ENCODE peak calls at places on chromosome 10, in four cellular contexts. One of them, this sample, is unnamed. For H3K36me3, the result is how much of the 10 kb centered on the place peaks cover.

GRCh38 chr10:111323567-111323966 is 246.7 kb downstream of the ADRA2A start:
- DNase-seq in adrenal gland: no peak
- DNase-seq in kidney: no peak
- DNase-seq in gastrocnemius medialis: no peak
- DNase-seq in this sample: no peak

GRCh38 chr10:22681783-22682183 is 32.6 kb downstream of the PIP4K2A start:
- DNase-seq in adrenal gland: peak
- DNase-seq in gastrocnemius medialis: no peak
- DNase-seq in kidney: no peak
- DNase-seq in this sample: no peak

GRCh38 chr10:63921932-63922713 is 400.9 kb downstream of the REEP3 start:
- DNase-seq in adrenal gland: no peak
- DNase-seq in kidney: no peak
- DNase-seq in gastrocnemius medialis: no peak
- DNase-seq in this sample: no peak

GRCh38 chr10:13117842-13118783 is 18.1 kb downstream of the OPTN start:
- DNase-seq in gastrocnemius medialis: peak
- DNase-seq in adrenal gland: no peak
- DNase-seq in kidney: no peak
- DNase-seq in this sample: no peak

GRCh38 chr10:29279779-29280535 is 8.9 kb upstream of the LYZL1 start:
- DNase-seq in adrenal gland: no peak
- DNase-seq in gastrocnemius medialis: no peak
- DNase-seq in kidney: no peak
- DNase-seq in this sample: no peak

GRCh38 chr10:12635127-12635541 is 285.8 kb downstream of the CAMK1D start:
- DNase-seq in kidney: no peak
- DNase-seq in adrenal gland: no peak
- DNase-seq in gastrocnemius medialis: no peak
- DNase-seq in this sample: no peak

GRCh38 chr10:100725869-100726426 is 19.4 kb upstream of the PAX2 start:
- DNase-seq in gastrocnemius medialis: no peak
- DNase-seq in adrenal gland: no peak
- DNase-seq in kidney: peak
- DNase-seq in this sample: no peak

GRCh38 chr10:62456611-62457101 is 82.5 kb downstream of the ZNF365 start:
- DNase-seq in adrenal gland: no peak
- DNase-seq in gastrocnemius medialis: no peak
- DNase-seq in kidney: no peak
- DNase-seq in this sample: no peak

GRCh38 chr10:71077796-71078453 is 134.4 kb upstream of the UNC5B start:
- DNase-seq in adrenal gland: peak
- DNase-seq in kidney: peak
- DNase-seq in gastrocnemius medialis: no peak
- DNase-seq in this sample: no peak

GRCh38 chr10:43202224-43202656 is 64.0 kb downstream of the CSGALNACT2 start:
- DNase-seq in adrenal gland: peak
- DNase-seq in gastrocnemius medialis: no peak
- DNase-seq in kidney: peak
- DNase-seq in this sample: peak

GRCh38 chr10:79322616-79323566 is 24.4 kb upstream of the PPIF start:
- DNase-seq in adrenal gland: peak
- DNase-seq in kidney: peak
- DNase-seq in gastrocnemius medialis: no peak
- DNase-seq in this sample: peak

GRCh38 chr10:104614245-104614831 is 26.8 kb upstream of the SORCS3 start:
- DNase-seq in kidney: no peak
- DNase-seq in adrenal gland: no peak
- DNase-seq in gastrocnemius medialis: no peak
- DNase-seq in this sample: no peak

GRCh38 chr10:132470306-132471124 is 67.1 kb upstream of the INPP5A start:
- DNase-seq in gastrocnemius medialis: no peak
- DNase-seq in kidney: peak
- DNase-seq in adrenal gland: no peak
- DNase-seq in this sample: no peak

GRCh38 chr10:78009662-78010061 is 19.7 kb downstream of the POLR3A start:
- DNase-seq in kidney: no peak
- DNase-seq in gastrocnemius medialis: no peak
- DNase-seq in adrenal gland: no peak
- DNase-seq in this sample: no peak

GRCh38 chr10:132785433-132786278 is at the start of gene NKX6-2:
- DNase-seq in adrenal gland: no peak
- DNase-seq in kidney: no peak
- DNase-seq in gastrocnemius medialis: no peak
- DNase-seq in this sample: no peak

GRCh38 chr10:77927343-77928256 is 1.0 kb upstream of the DLG5 start:
- DNase-seq in kidney: no peak
- DNase-seq in adrenal gland: no peak
- DNase-seq in gastrocnemius medialis: no peak
- DNase-seq in this sample: no peak

GRCh38 chr10:130336612-130337304 is 200.6 kb downstream of the GLRX3 start:
- DNase-seq in adrenal gland: no peak
- DNase-seq in kidney: peak
- DNase-seq in gastrocnemius medialis: no peak
- DNase-seq in this sample: no peak

GRCh38 chr10:74025380-74025978 is 27.6 kb downstream of the VCL start:
- DNase-seq in gastrocnemius medialis: no peak
- DNase-seq in kidney: no peak
- DNase-seq in adrenal gland: no peak
- DNase-seq in this sample: no peak

GRCh38 chr10:74027702-74028101 is 29.8 kb downstream of the VCL start:
- DNase-seq in adrenal gland: no peak
- DNase-seq in gastrocnemius medialis: no peak
- DNase-seq in kidney: no peak
- DNase-seq in this sample: no peak

GRCh38 chr10:74022941-74023629 is 25.2 kb downstream of the VCL start:
- DNase-seq in kidney: no peak
- DNase-seq in adrenal gland: no peak
- DNase-seq in gastrocnemius medialis: no peak
- DNase-seq in this sample: no peak

GRCh38 chr10:74024600-74024999 is 26.7 kb downstream of the VCL start:
- DNase-seq in gastrocnemius medialis: no peak
- DNase-seq in adrenal gland: no peak
- DNase-seq in kidney: no peak
- DNase-seq in this sample: no peak

DNA sequence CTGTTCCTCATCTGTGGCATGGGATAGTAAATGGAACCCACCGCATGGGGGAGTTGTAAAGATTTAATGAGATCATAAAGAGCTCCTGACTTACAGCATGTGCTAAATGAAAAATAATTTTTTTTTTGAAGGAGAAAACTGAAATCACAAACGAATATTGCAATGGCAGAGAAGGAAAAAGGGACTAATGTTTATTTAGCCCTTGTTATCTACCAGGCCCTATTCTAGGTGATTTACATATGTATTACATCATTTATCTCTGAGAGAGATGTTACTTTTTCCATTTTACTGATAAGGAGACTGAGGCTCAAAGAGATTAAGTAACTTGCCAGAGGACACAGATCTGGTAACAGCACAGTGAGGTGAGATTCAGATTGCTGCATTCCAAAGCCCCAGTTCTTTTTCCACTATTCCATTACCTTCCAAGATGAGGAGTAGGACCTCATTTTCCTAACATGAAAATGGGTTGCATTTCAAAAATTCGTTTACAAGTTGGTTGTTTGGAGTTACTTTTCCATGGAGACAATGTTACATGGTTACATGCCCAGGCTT is 28.6 kb downstream of the VCL start:
- DNase-seq in gastrocnemius medialis: no peak
- DNase-seq in adrenal gland: no peak
- DNase-seq in kidney: no peak
- DNase-seq in this sample: no peak
- TF ChIP-seq CTCF in gastrocnemius medialis: no peak
- TF ChIP-seq CTCF in adrenal gland: no peak
- TF ChIP-seq CTCF in kidney: no peak
- TF ChIP-seq CTCF in this sample: no peak

GRCh38 chr10:73756183-73756582 is 12.0 kb downstream of the SEC24C start:
- DNase-seq in kidney: no peak
- DNase-seq in adrenal gland: no peak
- DNase-seq in gastrocnemius medialis: no peak
- DNase-seq in this sample: no peak
- H3K36me3 ChIP-seq in kidney: under half
- H3K36me3 ChIP-seq in adrenal gland: half or more
- H3K36me3 ChIP-seq in gastrocnemius medialis: half or more
- H3K36me3 ChIP-seq in this sample: under half

GRCh38 chr10:93074137-93074596 is 474 bp downstream of the CYP26A1 start:
- DNase-seq in kidney: no peak
- DNase-seq in gastrocnemius medialis: no peak
- DNase-seq in adrenal gland: no peak
- DNase-seq in this sample: no peak
- TF ChIP-seq CTCF in kidney: no peak
- TF ChIP-seq CTCF in gastrocnemius medialis: no peak
- TF ChIP-seq CTCF in adrenal gland: no peak
- TF ChIP-seq CTCF in this sample: no peak

GRCh38 chr10:113045155-113046055 is 95.4 kb downstream of the TCF7L2 start:
- DNase-seq in adrenal gland: no peak
- DNase-seq in kidney: no peak
- DNase-seq in gastrocnemius medialis: no peak
- DNase-seq in this sample: no peak

GRCh38 chr10:113041841-113042745 is 92.0 kb downstream of the TCF7L2 start:
- DNase-seq in adrenal gland: no peak
- DNase-seq in kidney: no peak
- DNase-seq in gastrocnemius medialis: no peak
- DNase-seq in this sample: no peak

GRCh38 chr10:113044015-113044755 is 94.1 kb downstream of the TCF7L2 start:
- DNase-seq in kidney: no peak
- DNase-seq in gastrocnemius medialis: no peak
- DNase-seq in adrenal gland: no peak
- DNase-seq in this sample: no peak

GRCh38 chr10:113041324-113041723 is 91.3 kb downstream of the TCF7L2 start:
- DNase-seq in kidney: no peak
- DNase-seq in adrenal gland: no peak
- DNase-seq in gastrocnemius medialis: no peak
- DNase-seq in this sample: no peak

GRCh38 chr10:113042961-113043360 is 92.9 kb downstream of the TCF7L2 start:
- DNase-seq in adrenal gland: no peak
- DNase-seq in gastrocnemius medialis: no peak
- DNase-seq in kidney: no peak
- DNase-seq in this sample: no peak
- H3K36me3 ChIP-seq in adrenal gland: under half
- H3K36me3 ChIP-seq in gastrocnemius medialis: under half
- H3K36me3 ChIP-seq in kidney: under half
- H3K36me3 ChIP-seq in this sample: under half

GRCh38 chr10:117189557-117189956 is 7.7 kb upstream of the KCNK18 start:
- DNase-seq in adrenal gland: no peak
- DNase-seq in kidney: no peak
- DNase-seq in gastrocnemius medialis: no peak
- DNase-seq in this sample: no peak

GRCh38 chr10:117184821-117185220 is 12.5 kb upstream of the KCNK18 start:
- DNase-seq in kidney: no peak
- DNase-seq in adrenal gland: no peak
- DNase-seq in gastrocnemius medialis: no peak
- DNase-seq in this sample: no peak

GRCh38 chr10:117184296-117184695 is 13.0 kb upstream of the KCNK18 start:
- DNase-seq in gastrocnemius medialis: no peak
- DNase-seq in kidney: no peak
- DNase-seq in adrenal gland: no peak
- DNase-seq in this sample: no peak

GRCh38 chr10:117186832-117187615 is 10.3 kb upstream of the KCNK18 start:
- DNase-seq in kidney: no peak
- DNase-seq in adrenal gland: no peak
- DNase-seq in gastrocnemius medialis: no peak
- DNase-seq in this sample: no peak

GRCh38 chr10:117188399-117188798 is 8.9 kb upstream of the KCNK18 start:
- DNase-seq in kidney: no peak
- DNase-seq in adrenal gland: no peak
- DNase-seq in gastrocnemius medialis: no peak
- DNase-seq in this sample: no peak
- TF ChIP-seq CTCF in kidney: no peak
- TF ChIP-seq CTCF in adrenal gland: no peak
- TF ChIP-seq CTCF in gastrocnemius medialis: no peak
- TF ChIP-seq CTCF in this sample: no peak

GRCh38 chr10:93410697-93411348 is 71.3 kb downstream of the MYOF start:
- DNase-seq in kidney: no peak
- DNase-seq in gastrocnemius medialis: no peak
- DNase-seq in adrenal gland: no peak
- DNase-seq in this sample: no peak
- H3K36me3 ChIP-seq in kidney: under half
- H3K36me3 ChIP-seq in gastrocnemius medialis: under half
- H3K36me3 ChIP-seq in adrenal gland: under half
- H3K36me3 ChIP-seq in this sample: under half

GRCh38 chr10:51892965-51893658 is 193.7 kb upstream of the CSTF2T start:
- DNase-seq in kidney: no peak
- DNase-seq in gastrocnemius medialis: no peak
- DNase-seq in adrenal gland: no peak
- DNase-seq in this sample: no peak
- TF ChIP-seq CTCF in kidney: peak
- TF ChIP-seq CTCF in gastrocnemius medialis: no peak
- TF ChIP-seq CTCF in adrenal gland: no peak
- TF ChIP-seq CTCF in this sample: no peak

DNA sequence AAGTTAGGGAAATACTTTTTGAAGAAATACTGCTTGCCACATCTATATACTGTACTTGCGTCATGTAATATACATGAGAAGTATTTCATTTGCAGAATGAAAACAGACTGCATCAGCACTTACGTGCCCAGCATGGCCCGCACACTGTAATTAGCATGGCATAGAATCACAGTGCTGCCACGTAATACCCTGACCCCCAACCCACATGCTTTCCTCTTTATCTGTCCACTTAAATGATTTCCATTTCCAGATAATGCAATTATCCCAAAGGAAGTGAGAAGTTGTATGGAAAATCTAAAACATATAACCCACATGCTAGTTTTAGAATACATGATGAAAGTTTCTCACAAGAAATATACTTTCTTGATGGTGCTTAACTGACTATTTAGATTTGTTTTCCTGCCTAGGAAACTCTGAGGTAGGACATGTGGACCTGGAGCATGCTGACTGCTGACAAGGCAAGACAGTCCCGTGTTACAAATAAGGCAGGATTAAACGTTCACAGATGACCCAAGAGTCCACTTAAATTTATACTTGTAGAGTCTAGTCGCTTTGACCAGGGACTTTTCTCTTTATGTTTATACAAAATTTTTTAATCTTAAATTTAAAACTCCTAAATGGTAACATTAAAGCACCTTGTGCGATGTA is 12.6 kb downstream of the USP6NL start:
- DNase-seq in kidney: no peak
- DNase-seq in adrenal gland: no peak
- DNase-seq in gastrocnemius medialis: no peak
- DNase-seq in this sample: no peak
- H3K36me3 ChIP-seq in kidney: under half
- H3K36me3 ChIP-seq in adrenal gland: under half
- H3K36me3 ChIP-seq in gastrocnemius medialis: under half
- H3K36me3 ChIP-seq in this sample: under half

GRCh38 chr10:60048146-60048545 is 141.8 kb upstream of the CCDC6 start:
- DNase-seq in kidney: no peak
- DNase-seq in adrenal gland: no peak
- DNase-seq in gastrocnemius medialis: no peak
- DNase-seq in this sample: no peak
- TF ChIP-seq CTCF in kidney: peak
- TF ChIP-seq CTCF in adrenal gland: no peak
- TF ChIP-seq CTCF in gastrocnemius medialis: no peak
- TF ChIP-seq CTCF in this sample: no peak

GRCh38 chr10:119449760-119450461 is 92.6 kb downstream of the RGS10 start:
- DNase-seq in gastrocnemius medialis: peak
- DNase-seq in kidney: peak
- DNase-seq in adrenal gland: peak
- DNase-seq in this sample: peak
- H3K36me3 ChIP-seq in gastrocnemius medialis: under half
- H3K36me3 ChIP-seq in kidney: under half
- H3K36me3 ChIP-seq in adrenal gland: under half
- H3K36me3 ChIP-seq in this sample: under half